ENCODE peak calls at places on chromosome 3, in five cellular contexts. U is C1 segment of cervical spinal cord, P is colonic mucosa, M is cerebellar cortex, G is AG20443. F is an unnamed sample.

GRCh38 chr3:193483988-193484539 is 70.6 kb downstream of the ATP13A4 start:
- DNase-seq in G (no peak), U (no peak), P (no peak), M (no peak), F (no peak)

GRCh38 chr3:121529308-121529707 is 16.5 kb downstream of the POLQ start:
- DNase-seq in U (no peak), P (no peak), G (peak), M (peak), F (no peak)

GRCh38 chr3:32146669-32147315 is 40.4 kb downstream of the GPD1L start:
- DNase-seq in P (no peak), U (peak), G (no peak), M (no peak), F (no peak)

GRCh38 chr3:49706456-49707112 is 12.9 kb downstream of the AMIGO3 start:
- DNase-seq in G (no peak), P (no peak), U (no peak), M (no peak), F (no peak)

GRCh38 chr3:13040381-13041074 is 32.7 kb downstream of the IQSEC1 start:
- DNase-seq in G (no peak), U (no peak), M (no peak), P (no peak), F (no peak)

GRCh38 chr3:64909011-64909410 is 221.2 kb upstream of the ADAMTS9 start:
- DNase-seq in M (no peak), P (no peak), U (no peak), G (no peak), F (no peak)

GRCh38 chr3:4939276-4939675 is 40.0 kb upstream of the BHLHE40 start:
- DNase-seq in G (no peak), M (no peak), P (no peak), U (no peak), F (no peak)

GRCh38 chr3:98039322-98040024 is 4.4 kb upstream of the GABRR3 start:
- DNase-seq in G (peak), P (peak), M (peak), U (peak), F (peak)

GRCh38 chr3:57803647-57804081 is 47.6 kb downstream of the SLMAP start:
- DNase-seq in U (no peak), M (peak), P (peak), G (peak), F (no peak)

GRCh38 chr3:54067060-54067459 is 55.3 kb upstream of the CACNA2D3 start:
- DNase-seq in M (no peak), U (no peak), P (no peak), G (no peak), F (no peak)

GRCh38 chr3:151379083-151379734 is 5.3 kb downstream of the P2RY12 start:
- DNase-seq in M (peak), G (no peak), U (no peak), P (peak), F (no peak)

GRCh38 chr3:31116651-31117050 is 222.2 kb upstream of the GADL1 start:
- DNase-seq in M (no peak), U (no peak), P (no peak), G (no peak), F (no peak)

GRCh38 chr3:36700537-36701248 is 63.7 kb downstream of the DCLK3 start:
- DNase-seq in G (peak), M (peak), P (peak), U (peak), F (peak)

GRCh38 chr3:169022457-169022856 is 641.1 kb downstream of the MECOM start:
- DNase-seq in P (no peak), M (no peak), G (no peak), U (no peak), F (no peak)

GRCh38 chr3:126934149-126934548 is 48.8 kb upstream of the PLXNA1 start:
- DNase-seq in G (peak), P (no peak), U (no peak), M (no peak), F (no peak)

GRCh38 chr3:33218072-33218445 is 551 bp downstream of the SUSD5 start:
- DNase-seq in G (no peak), P (no peak), M (peak), U (no peak), F (no peak)

GRCh38 chr3:46087871-46088270 is 60.6 kb upstream of the XCR1 start:
- DNase-seq in G (peak), P (no peak), U (no peak), M (peak), F (no peak)

GRCh38 chr3:122975163-122975923 is 52.2 kb downstream of the SEMA5B start:
- DNase-seq in M (no peak), P (no peak), U (no peak), G (peak), F (no peak)

GRCh38 chr3:30221622-30222021 is 384.8 kb upstream of the TGFBR2 start:
- DNase-seq in P (no peak), M (no peak), U (no peak), G (peak), F (no peak)